ENCODE peak calls at places on chromosomes 2 and 18, in nine cellular contexts. O, W, X, N, D, E, U, L and K are unnamed samples.

GRCh38 chr2:187586091-187586632 is 31.9 kb upstream of the TFPI start:
- DNase-seq in O (no peak), W (no peak), X (no peak), N (peak; percentile 13), D (no peak), E (no peak), U (no peak), L (no peak), K (no peak)

GRCh38 chr2:96092580-96092877 is 23.8 kb downstream of the ADRA2B start:
- DNase-seq in O (no peak), W (no peak), X (no peak), N (no peak), D (no peak), E (no peak), U (no peak), L (no peak), K (no peak)

GRCh38 chr2:122156101-122156500 is 400.6 kb downstream of the TSN start:
- DNase-seq in O (no peak), W (no peak), X (no peak), N (no peak), D (no peak), E (no peak), U (no peak), L (no peak), K (no peak)

GRCh38 chr18:59918320-59918755 is 18.5 kb downstream of the PMAIP1 start:
- DNase-seq in O (no peak), W (no peak), X (no peak), N (peak; percentile 56), D (peak; percentile 33), E (peak; percentile 69), U (no peak), L (no peak), K (peak; percentile 79)

GRCh38 chr2:177476897-177477296 is 84.3 kb downstream of the AGPS start:
- DNase-seq in O (no peak), W (no peak), X (no peak), N (no peak), D (no peak), E (no peak), U (no peak), L (no peak), K (no peak)

GRCh38 chr18:6752200-6752873 is 22.8 kb downstream of the ARHGAP28 start:
- DNase-seq in O (no peak), W (no peak), X (no peak), N (peak; percentile 7), D (no peak), E (peak; percentile 87), U (peak; percentile 53), L (no peak), K (no peak)

GRCh38 chr18:79900610-79901570 is 50.6 kb downstream of the SLC66A2 start:
- DNase-seq in O (no peak), W (no peak), X (no peak), N (peak; percentile 6), D (no peak), E (no peak), U (no peak), L (no peak), K (no peak)

GRCh38 chr2:108345941-108346340 is 31.8 kb upstream of the SULT1C4 start:
- DNase-seq in O (no peak), W (no peak), X (no peak), N (no peak), D (no peak), E (no peak), U (no peak), L (no peak), K (no peak)

GRCh38 chr2:207868855-207869596 is 99.3 kb upstream of the FZD5 start:
- DNase-seq in O (no peak), W (no peak), X (no peak), N (no peak), D (no peak), E (no peak), U (no peak), L (no peak), K (no peak)

GRCh38 chr2:211247751-211248150 is 691.4 kb downstream of the CPS1 start:
- DNase-seq in O (no peak), W (no peak), X (no peak), N (no peak), D (no peak), E (no peak), U (no peak), L (no peak), K (no peak)

GRCh38 chr2:230946429-230947234 is 21.6 kb upstream of the GPR55 start:
- DNase-seq in O (no peak), W (no peak), X (no peak), N (no peak), D (no peak), E (no peak), U (no peak), L (no peak), K (no peak)

GRCh38 chr2:183105402-183106134 is 18.7 kb upstream of the NUP35 start:
- DNase-seq in O (no peak), W (no peak), X (no peak), N (no peak), D (no peak), E (no peak), U (no peak), L (no peak), K (no peak)

GRCh38 chr18:23384778-23385736 is 68.0 kb upstream of the RIOK3 start:
- DNase-seq in O (no peak), W (no peak), X (no peak), N (no peak), D (no peak), E (no peak), U (no peak), L (no peak), K (no peak)

GRCh38 chr2:174788291-174788929 is 24.1 kb upstream of the CHRNA1 start:
- DNase-seq in O (peak; percentile 18), W (no peak), X (no peak), N (peak; percentile 68), D (no peak), E (no peak), U (no peak), L (no peak), K (no peak)

GRCh38 chr18:32298289-32298688 is 108.5 kb downstream of the MEP1B start:
- DNase-seq in O (no peak), W (no peak), X (no peak), N (no peak), D (no peak), E (no peak), U (no peak), L (no peak), K (peak; percentile 6)

GRCh38 chr18:36511791-36512352 is 214.4 kb downstream of the FHOD3 start:
- DNase-seq in O (no peak), W (no peak), X (no peak), N (peak; percentile 45), D (no peak), E (no peak), U (no peak), L (no peak), K (no peak)

GRCh38 chr2:140586379-140586778 is 1544.4 kb downstream of the LRP1B start:
- DNase-seq in O (no peak), W (no peak), X (no peak), N (peak; percentile 4), D (no peak), E (no peak), U (no peak), L (no peak), K (peak; percentile 35)

GRCh38 chr2:101199153-101199810 is 48.1 kb upstream of the TBC1D8 start:
- DNase-seq in O (no peak), W (no peak), X (no peak), N (no peak), D (no peak), E (no peak), U (no peak), L (no peak), K (no peak)

GRCh38 chr2:105125428-105125827 is 87.6 kb downstream of the MRPS9 start:
- DNase-seq in O (no peak), W (no peak), X (no peak), N (no peak), D (no peak), E (no peak), U (no peak), L (no peak), K (no peak)